ENCODE peak calls at places on chromosomes 1 and 21, in eight cellular contexts. U, P, V, B, J, C, A and S are unnamed samples. For H3K36me3, the result is how much of the 10 kb centered on the place peaks cover.

GRCh38 chr1:228047183-228047466 is 35.4 kb upstream of the ARF1 start:
- DNase-seq in U (no peak), P (no peak), V (no peak), B (no peak), J (no peak), C (no peak), A (no peak), S (no peak)

GRCh38 chr1:116375165-116375883 is 2.3 kb downstream of the ATP1A1 start:
- DNase-seq in U (no peak), P (peak), V (no peak), B (peak), J (no peak), C (no peak), A (no peak), S (no peak)

GRCh38 chr1:117673405-117673804 is 67.6 kb downstream of the TENT5C start:
- DNase-seq in U (no peak), P (no peak), V (no peak), B (peak), J (peak), C (no peak), A (peak), S (no peak)

GRCh38 chr1:45880930-45881329 is 77.5 kb downstream of the MAST2 start:
- DNase-seq in U (no peak), P (no peak), V (no peak), B (peak), J (peak), C (no peak), A (peak), S (no peak)

GRCh38 chr21:24375201-24375600 is 1232.1 kb downstream of the MRPL39 start:
- DNase-seq in U (peak), P (no peak), V (no peak), B (no peak), J (no peak), C (no peak), A (no peak), S (peak)

GRCh38 chr1:54290443-54291184 is 90.6 kb downstream of the MRPL37 start:
- DNase-seq in U (no peak), P (peak), V (no peak), B (no peak), J (peak), C (no peak), A (peak), S (no peak)

GRCh38 chr1:36238433-36238832 is 14.2 kb downstream of the THRAP3 start:
- DNase-seq in U (no peak), P (no peak), V (no peak), B (no peak), J (peak), C (no peak), A (peak), S (no peak)

GRCh38 chr21:46006547-46007497 is 25.3 kb downstream of the COL6A1 start:
- DNase-seq in U (no peak), P (no peak), V (no peak), B (no peak), J (no peak), C (no peak), A (no peak), S (no peak)

GRCh38 chr1:159088050-159088449 is 11.5 kb upstream of the AIM2 start:
- DNase-seq in U (no peak), P (no peak), V (no peak), B (no peak), J (peak), C (no peak), A (peak), S (no peak)

GRCh38 chr1:17032741-17033140 is 21.0 kb upstream of the ATP13A2 start:
- DNase-seq in U (no peak), P (no peak), V (no peak), B (no peak), J (no peak), C (no peak), A (no peak), S (no peak)

GRCh38 chr21:43832158-43832550 is 32.9 kb upstream of the AGPAT3 start:
- DNase-seq in U (no peak), P (no peak), V (no peak), B (no peak), J (no peak), C (no peak), A (no peak), S (no peak)

GRCh38 chr1:231216515-231216914 is 24.5 kb upstream of the GNPAT start:
- DNase-seq in U (no peak), P (no peak), V (no peak), B (no peak), J (no peak), C (no peak), A (no peak), S (peak)

GRCh38 chr1:86542626-86543025 is 4.3 kb upstream of the CLCA4 start:
- DNase-seq in U (no peak), P (no peak), V (no peak), B (no peak), J (no peak), C (no peak), A (peak), S (no peak)

GRCh38 chr1:100868364-100868995 is 26.2 kb downstream of the EXTL2 start:
- DNase-seq in U (peak), P (peak), V (no peak), B (peak), J (peak), C (no peak), A (peak), S (peak)

GRCh38 chr21:34969431-34970036 is 79.6 kb downstream of the RUNX1 start:
- DNase-seq in U (no peak), P (no peak), V (no peak), B (no peak), J (no peak), C (no peak), A (no peak), S (no peak)

GRCh38 chr1:226710501-226710900 is 28.6 kb downstream of the ITPKB start:
- DNase-seq in U (no peak), P (no peak), V (no peak), B (no peak), J (no peak), C (no peak), A (no peak), S (no peak)

GRCh38 chr21:38995755-38996154 is 187.5 kb downstream of the PSMG1 start:
- DNase-seq in U (no peak), P (no peak), V (no peak), B (no peak), J (no peak), C (no peak), A (no peak), S (no peak)
- H3K27ac ChIP-seq in U (no peak), P (no peak), V (no peak), B (no peak), J (no peak), C (peak), A (no peak), S (no peak)

DNA sequence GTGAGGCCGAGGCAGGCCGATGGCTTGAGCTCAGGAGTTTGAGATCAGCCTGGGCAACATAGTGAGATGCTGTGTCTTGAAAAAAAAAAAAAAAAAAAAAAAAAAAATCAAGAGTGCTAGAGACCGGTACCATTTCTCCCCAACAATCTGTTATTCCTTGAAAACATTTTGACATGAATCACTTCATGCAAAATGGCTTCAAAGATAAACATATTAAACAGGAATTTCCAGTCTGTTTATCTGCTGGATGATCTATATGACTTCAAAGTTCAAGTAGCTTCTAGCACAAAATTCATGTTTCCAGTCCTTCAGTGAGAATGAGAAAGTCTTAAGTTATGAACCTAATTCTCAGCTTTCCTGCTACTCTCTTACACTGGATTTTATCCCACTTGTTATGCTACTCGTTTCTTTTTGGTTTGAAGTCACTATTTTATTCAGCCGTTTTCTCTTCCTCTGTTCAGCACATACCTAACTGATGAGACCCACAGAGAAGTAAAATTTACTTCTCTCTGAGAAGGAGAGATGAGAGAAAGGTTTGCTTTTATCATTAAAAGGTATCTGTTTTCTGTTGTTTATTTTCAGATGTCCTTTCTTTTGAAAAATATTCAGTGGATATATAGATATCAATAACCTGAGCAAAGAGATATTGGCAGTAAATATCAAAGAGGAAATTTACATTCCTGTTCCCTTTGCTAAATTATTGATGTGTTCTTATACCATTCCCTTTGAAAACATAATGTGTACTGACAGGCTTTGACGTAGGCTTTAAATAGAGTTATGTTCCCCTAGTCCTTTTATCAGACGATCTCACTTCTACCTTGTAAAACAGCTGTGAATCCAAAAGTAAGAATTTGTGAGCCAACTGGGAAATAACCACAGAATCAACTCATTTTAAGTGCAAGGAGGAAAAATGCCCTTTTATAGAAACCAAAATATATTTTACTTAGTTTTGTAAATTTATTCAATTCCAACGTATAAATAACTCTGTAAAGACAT is 38.2 kb downstream of the CD46 start:
- DNase-seq in U (no peak), P (no peak), V (no peak), B (no peak), J (peak), C (no peak), A (peak), S (no peak)
- H3K36me3 ChIP-seq in U (under half), P (under half), V (under half), B (under half), J (under half), C (under half), A (under half), S (under half)

GRCh38 chr1:220370041-220370700 is 97.9 kb upstream of the RAB3GAP2 start:
- DNase-seq in U (no peak), P (no peak), V (peak), B (no peak), J (peak), C (no peak), A (peak), S (peak)
- H3K27ac ChIP-seq in U (no peak), P (no peak), V (peak), B (no peak), J (no peak), C (peak), A (peak), S (no peak)

DNA sequence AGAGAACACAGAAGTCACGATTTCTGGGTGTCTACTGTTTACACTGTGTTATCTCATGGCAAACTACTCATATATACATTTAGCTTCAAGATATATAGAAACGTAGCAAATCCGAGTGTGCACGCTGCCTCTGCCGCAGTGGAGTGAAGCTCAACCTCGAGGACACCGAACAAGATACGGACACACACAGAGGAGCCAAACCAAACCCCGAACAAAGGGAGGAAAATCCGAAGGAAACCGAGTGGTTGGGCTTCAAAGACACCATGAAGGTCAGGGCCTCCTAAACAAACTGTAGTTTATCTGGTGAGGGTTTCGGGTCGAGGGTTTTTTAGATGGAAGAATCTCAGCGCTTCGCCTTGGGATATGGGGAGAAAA is 34.5 kb downstream of the SLC45A1 start:
- DNase-seq in U (no peak), P (no peak), V (no peak), B (no peak), J (no peak), C (no peak), A (no peak), S (no peak)
- H3K36me3 ChIP-seq in U (under half), P (under half), V (under half), B (half or more), J (under half), C (under half), A (under half), S (under half)